ENCODE peak calls at places on chromosome 20, in eight cellular contexts. W, C, S, O, L, R, U and T are unnamed samples.

GRCh38 chr20:57398231-57398821 is 7.1 kb downstream of the RBM38 start:
- DNase-seq in W (peak; percentile 61), C (peak; percentile 59), S (no peak), O (peak; percentile 98), L (peak; percentile 88), R (peak; percentile 80), U (no peak), T (no peak)

GRCh38 chr20:38880952-38881735 is 45.1 kb upstream of the FAM83D start:
- DNase-seq in W (no peak), C (no peak), S (no peak), O (peak; percentile 80), L (no peak), R (no peak), U (no peak), T (no peak)

GRCh38 chr20:58198384-58198783 is 30.1 kb downstream of the ANKRD60 start:
- DNase-seq in W (no peak), C (no peak), S (no peak), O (no peak), L (no peak), R (no peak), U (no peak), T (no peak)

GRCh38 chr20:59125332-59125731 is 38.3 kb upstream of the ZNF831 start:
- DNase-seq in W (no peak), C (no peak), S (no peak), O (no peak), L (no peak), R (no peak), U (no peak), T (no peak)

GRCh38 chr20:54622338-54623280 is 147.2 kb downstream of the DOK5 start:
- DNase-seq in W (no peak), C (no peak), S (no peak), O (no peak), L (no peak), R (peak; percentile 29), U (no peak), T (no peak)

GRCh38 chr20:58693226-58694006 is 816 bp downstream of the NPEPL1 start:
- DNase-seq in W (no peak), C (no peak), S (no peak), O (peak; percentile 90), L (peak; percentile 28), R (peak; percentile 26), U (no peak), T (no peak)

GRCh38 chr20:30488941-30489601 is 768.4 kb upstream of the DEFB115 start:
- DNase-seq in W (no peak), C (no peak), S (no peak), O (peak; percentile 57), L (no peak), R (peak; percentile 5), U (no peak), T (peak; percentile 33)

GRCh38 chr20:35296101-35296554 is 3.9 kb upstream of the FAM83C start:
- DNase-seq in W (no peak), C (no peak), S (no peak), O (peak; percentile 51), L (no peak), R (no peak), U (no peak), T (no peak)

GRCh38 chr20:47810686-47811347 is 25.5 kb upstream of the SULF2 start:
- DNase-seq in W (no peak), C (no peak), S (no peak), O (peak; percentile 43), L (no peak), R (no peak), U (no peak), T (no peak)

GRCh38 chr20:2246081-2246491 is 49.7 kb upstream of the TGM3 start:
- DNase-seq in W (no peak), C (no peak), S (no peak), O (no peak), L (no peak), R (no peak), U (no peak), T (no peak)

GRCh38 chr20:43186312-43186711 is 3.4 kb downstream of the PTPRT start:
- DNase-seq in W (no peak), C (no peak), S (no peak), O (no peak), L (no peak), R (no peak), U (no peak), T (no peak)

GRCh38 chr20:12594410-12595130 is 414.2 kb upstream of the SPTLC3 start:
- DNase-seq in W (no peak), C (no peak), S (no peak), O (no peak), L (no peak), R (no peak), U (no peak), T (no peak)

GRCh38 chr20:49482621-49483017 is at the start of gene KCNB1:
- DNase-seq in W (peak; percentile 34), C (peak; percentile 22), S (peak; percentile 69), O (no peak), L (peak; percentile 61), R (peak; percentile 42), U (peak; percentile 94), T (peak; percentile 22)

GRCh38 chr20:7571521-7572065 is 368.7 kb downstream of the HAO1 start:
- DNase-seq in W (no peak), C (no peak), S (no peak), O (no peak), L (no peak), R (no peak), U (no peak), T (no peak)

GRCh38 chr20:56875052-56875663 is 246.1 kb downstream of the TFAP2C start:
- DNase-seq in W (no peak), C (no peak), S (no peak), O (no peak), L (peak; percentile 10), R (no peak), U (no peak), T (no peak)

GRCh38 chr20:57048027-57048869 is 218.2 kb downstream of the BMP7 start:
- DNase-seq in W (no peak), C (no peak), S (peak; percentile 67), O (no peak), L (peak; percentile 37), R (no peak), U (peak; percentile 81), T (no peak)

GRCh38 chr20:51749674-51750036 is 18.5 kb downstream of the ATP9A start:
- DNase-seq in W (no peak), C (no peak), S (no peak), O (no peak), L (no peak), R (no peak), U (no peak), T (no peak)

GRCh38 chr20:44223721-44224120 is 13.2 kb upstream of the OSER1 start:
- DNase-seq in W (no peak), C (no peak), S (no peak), O (no peak), L (peak; percentile 63), R (no peak), U (no peak), T (no peak)

GRCh38 chr20:44224651-44225050 is 14.1 kb upstream of the OSER1 start:
- DNase-seq in W (no peak), C (no peak), S (no peak), O (no peak), L (no peak), R (no peak), U (no peak), T (no peak)

GRCh38 chr20:44221368-44221767 is 10.8 kb upstream of the OSER1 start:
- DNase-seq in W (no peak), C (no peak), S (no peak), O (no peak), L (no peak), R (no peak), U (no peak), T (no peak)

GRCh38 chr20:44222027-44222426 is 11.5 kb upstream of the OSER1 start:
- DNase-seq in W (no peak), C (no peak), S (no peak), O (no peak), L (no peak), R (no peak), U (no peak), T (no peak)

DNA sequence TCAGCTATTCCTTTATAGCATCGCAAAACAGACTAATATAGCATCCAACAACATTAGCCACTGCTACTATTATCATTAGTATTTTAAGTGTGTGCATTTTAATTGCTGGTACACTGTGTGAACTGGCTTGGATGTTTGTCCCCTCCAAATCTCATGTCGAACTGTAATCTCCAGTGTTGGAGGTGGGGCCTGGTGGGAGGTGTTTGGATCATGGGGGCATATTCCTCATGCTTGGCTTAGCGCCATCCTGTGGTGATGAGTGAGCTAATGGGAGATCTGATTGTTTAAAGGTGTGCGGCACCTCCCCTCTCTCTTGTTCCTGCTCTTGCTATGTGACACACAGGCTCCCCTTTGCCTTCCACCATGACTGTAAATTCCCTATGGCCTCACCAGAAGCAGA is 12.4 kb upstream of the OSER1 start:
- DNase-seq in W (no peak), C (no peak), S (no peak), O (no peak), L (no peak), R (no peak), U (no peak), T (no peak)
- TF ChIP-seq CTCF in W (no peak), C (no peak), S (no peak), O (no peak), L (no peak), R (no peak), U (peak; percentile 33), T (no peak)

DNA sequence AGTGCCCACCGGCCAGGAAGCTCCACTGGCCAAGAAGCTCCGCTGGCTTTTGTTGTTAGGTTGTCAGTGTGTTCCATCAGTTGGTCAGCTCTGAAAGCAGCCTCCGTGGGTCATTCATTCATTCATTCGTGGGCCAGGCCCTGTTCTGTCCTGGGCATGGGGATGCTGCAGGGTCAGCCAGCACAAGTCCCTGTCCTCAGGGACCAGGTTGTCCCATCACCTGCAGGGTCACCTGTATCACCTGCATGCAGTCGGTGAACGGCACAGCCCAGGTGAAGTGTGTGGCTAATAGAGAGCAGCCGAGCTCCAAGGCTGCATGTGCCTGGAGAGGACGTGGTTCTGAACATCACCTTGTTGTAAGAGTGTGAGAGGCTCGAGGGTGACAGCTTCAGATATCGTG is 403.5 kb downstream of the CDH4 start:
- DNase-seq in W (no peak), C (no peak), S (no peak), O (no peak), L (no peak), R (no peak), U (no peak), T (no peak)
- H3K27me3 ChIP-seq in W (no peaks in the 10 kb centered on the region), C (no peaks in the 10 kb centered on the region), S (peaks cover 3% of the 10 kb centered on the region), O (no peaks in the 10 kb centered on the region), L (no peaks in the 10 kb centered on the region), R (no peaks in the 10 kb centered on the region), U (peaks cover 37% of the 10 kb centered on the region), T (peaks cover 7% of the 10 kb centered on the region)

GRCh38 chr20:16528078-16528477 is 45.2 kb downstream of the KIF16B start:
- DNase-seq in W (peak; percentile 75), C (peak; percentile 66), S (no peak), O (no peak), L (peak; percentile 78), R (peak; percentile 54), U (no peak), T (no peak)
- TF ChIP-seq POLR2AphosphoS5 in W (peak; percentile 82), C (no peak), S (peak; percentile 40), O (no peak), L (peak; percentile 34), R (no peak), U (no peak), T (no peak)

DNA sequence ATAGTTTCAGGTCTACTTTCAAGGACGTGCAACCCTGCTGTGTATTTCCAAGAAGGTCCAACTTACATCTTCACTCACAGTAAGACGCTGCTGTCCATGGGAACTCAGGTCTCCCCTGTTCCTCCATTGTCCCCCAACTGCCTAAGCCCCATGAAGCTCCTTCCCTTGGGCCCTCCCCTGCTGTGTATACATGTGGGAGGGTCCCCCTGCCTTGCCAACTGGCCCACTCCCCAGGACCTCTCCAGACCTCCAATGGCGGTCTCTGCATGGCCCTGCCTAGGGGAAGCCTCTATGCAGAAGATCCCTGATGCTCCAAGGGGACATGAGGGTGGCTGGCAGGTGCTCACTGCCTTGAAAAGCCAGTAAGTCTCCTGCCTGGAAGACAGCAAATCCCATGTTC is 186.7 kb upstream of the CST7 start:
- DNase-seq in W (no peak), C (peak; percentile 3), S (no peak), O (peak; percentile 52), L (no peak), R (peak; percentile 1), U (no peak), T (no peak)
- TF ChIP-seq CTCF in W (no peak), C (no peak), S (no peak), O (no peak), L (no peak), R (no peak), U (no peak), T (no peak)